ENCODE peak calls at places on chromosomes 4 and X, in four cellular contexts. One of them, this sample, is unnamed.

GRCh38 chr4:88765729-88766128 is 68.1 kb upstream of the NAP1L5 start:
- DNase-seq in activated CD8-positive, alpha-beta memory T cell treated with anti-CD3 and anti-CD28 coated beads for 48 hours: no peak
- DNase-seq in cardiac muscle cell: peak; percentile 79
- DNase-seq in stimulated activated naive CD8-positive, alpha-beta T cell treated with anti-CD3 and anti-CD28 coated beads, Interleukin-15, amount 100 ng/mL, for 72 hours: no peak
- DNase-seq in this sample: no peak

GRCh38 chrX:47380268-47380667 is 9.9 kb downstream of the ZNF157 start:
- DNase-seq in activated CD8-positive, alpha-beta memory T cell treated with anti-CD3 and anti-CD28 coated beads for 48 hours: peak; percentile 8
- DNase-seq in stimulated activated naive CD8-positive, alpha-beta T cell treated with anti-CD3 and anti-CD28 coated beads, Interleukin-15, amount 100 ng/mL, for 72 hours: peak; percentile 38
- DNase-seq in cardiac muscle cell: no peak
- DNase-seq in this sample: no peak

GRCh38 chrX:21798677-21799219 is 40.7 kb upstream of the MBTPS2 start:
- DNase-seq in activated CD8-positive, alpha-beta memory T cell treated with anti-CD3 and anti-CD28 coated beads for 48 hours: no peak
- DNase-seq in stimulated activated naive CD8-positive, alpha-beta T cell treated with anti-CD3 and anti-CD28 coated beads, Interleukin-15, amount 100 ng/mL, for 72 hours: no peak
- DNase-seq in cardiac muscle cell: peak; percentile 9
- DNase-seq in this sample: peak; percentile 1

GRCh38 chrX:139826065-139827044 is 106.5 kb downstream of the ATP11C start:
- DNase-seq in cardiac muscle cell: peak; percentile 44
- DNase-seq in activated CD8-positive, alpha-beta memory T cell treated with anti-CD3 and anti-CD28 coated beads for 48 hours: no peak
- DNase-seq in stimulated activated naive CD8-positive, alpha-beta T cell treated with anti-CD3 and anti-CD28 coated beads, Interleukin-15, amount 100 ng/mL, for 72 hours: no peak
- DNase-seq in this sample: peak; percentile 15

GRCh38 chr4:26749867-26750266 is 110.8 kb upstream of the STIM2 start:
- DNase-seq in cardiac muscle cell: no peak
- DNase-seq in stimulated activated naive CD8-positive, alpha-beta T cell treated with anti-CD3 and anti-CD28 coated beads, Interleukin-15, amount 100 ng/mL, for 72 hours: no peak
- DNase-seq in activated CD8-positive, alpha-beta memory T cell treated with anti-CD3 and anti-CD28 coated beads for 48 hours: no peak
- DNase-seq in this sample: no peak

GRCh38 chrX:106564986-106565385 is 46.8 kb upstream of the RADX start:
- DNase-seq in stimulated activated naive CD8-positive, alpha-beta T cell treated with anti-CD3 and anti-CD28 coated beads, Interleukin-15, amount 100 ng/mL, for 72 hours: no peak
- DNase-seq in activated CD8-positive, alpha-beta memory T cell treated with anti-CD3 and anti-CD28 coated beads for 48 hours: no peak
- DNase-seq in cardiac muscle cell: no peak
- DNase-seq in this sample: no peak

GRCh38 chr4:40662962-40663604 is 33.4 kb upstream of the RBM47 start:
- DNase-seq in stimulated activated naive CD8-positive, alpha-beta T cell treated with anti-CD3 and anti-CD28 coated beads, Interleukin-15, amount 100 ng/mL, for 72 hours: no peak
- DNase-seq in cardiac muscle cell: peak; percentile 41
- DNase-seq in activated CD8-positive, alpha-beta memory T cell treated with anti-CD3 and anti-CD28 coated beads for 48 hours: peak; percentile 5
- DNase-seq in this sample: no peak

GRCh38 chr4:154018659-154019058 is 229.8 kb upstream of the SFRP2 start:
- DNase-seq in cardiac muscle cell: no peak
- DNase-seq in activated CD8-positive, alpha-beta memory T cell treated with anti-CD3 and anti-CD28 coated beads for 48 hours: no peak
- DNase-seq in stimulated activated naive CD8-positive, alpha-beta T cell treated with anti-CD3 and anti-CD28 coated beads, Interleukin-15, amount 100 ng/mL, for 72 hours: peak; percentile 24
- DNase-seq in this sample: no peak

GRCh38 chrX:97691901-97692455 is 808.3 kb downstream of the RPA4 start:
- DNase-seq in stimulated activated naive CD8-positive, alpha-beta T cell treated with anti-CD3 and anti-CD28 coated beads, Interleukin-15, amount 100 ng/mL, for 72 hours: no peak
- DNase-seq in activated CD8-positive, alpha-beta memory T cell treated with anti-CD3 and anti-CD28 coated beads for 48 hours: no peak
- DNase-seq in cardiac muscle cell: no peak
- DNase-seq in this sample: no peak

GRCh38 chrX:134538316-134538715 is 78.4 kb downstream of the HPRT1 start:
- DNase-seq in stimulated activated naive CD8-positive, alpha-beta T cell treated with anti-CD3 and anti-CD28 coated beads, Interleukin-15, amount 100 ng/mL, for 72 hours: no peak
- DNase-seq in activated CD8-positive, alpha-beta memory T cell treated with anti-CD3 and anti-CD28 coated beads for 48 hours: no peak
- DNase-seq in cardiac muscle cell: no peak
- DNase-seq in this sample: no peak

GRCh38 chr4:119209077-119209476 is 3.4 kb upstream of the USP53 start:
- DNase-seq in stimulated activated naive CD8-positive, alpha-beta T cell treated with anti-CD3 and anti-CD28 coated beads, Interleukin-15, amount 100 ng/mL, for 72 hours: peak; percentile 23
- DNase-seq in cardiac muscle cell: peak; percentile 86
- DNase-seq in activated CD8-positive, alpha-beta memory T cell treated with anti-CD3 and anti-CD28 coated beads for 48 hours: no peak
- DNase-seq in this sample: peak; percentile 69

GRCh38 chrX:4710618-4711433 is 997.4 kb upstream of the PRKX start:
- DNase-seq in activated CD8-positive, alpha-beta memory T cell treated with anti-CD3 and anti-CD28 coated beads for 48 hours: no peak
- DNase-seq in stimulated activated naive CD8-positive, alpha-beta T cell treated with anti-CD3 and anti-CD28 coated beads, Interleukin-15, amount 100 ng/mL, for 72 hours: no peak
- DNase-seq in cardiac muscle cell: no peak
- DNase-seq in this sample: peak; percentile 80

GRCh38 chr4:11021348-11021747 is 336.8 kb upstream of the CLNK start:
- DNase-seq in cardiac muscle cell: no peak
- DNase-seq in stimulated activated naive CD8-positive, alpha-beta T cell treated with anti-CD3 and anti-CD28 coated beads, Interleukin-15, amount 100 ng/mL, for 72 hours: no peak
- DNase-seq in activated CD8-positive, alpha-beta memory T cell treated with anti-CD3 and anti-CD28 coated beads for 48 hours: no peak
- DNase-seq in this sample: no peak

GRCh38 chr4:130336585-130337217 is 1240.7 kb downstream of the C4orf33 start:
- DNase-seq in cardiac muscle cell: peak; percentile 64
- DNase-seq in activated CD8-positive, alpha-beta memory T cell treated with anti-CD3 and anti-CD28 coated beads for 48 hours: no peak
- DNase-seq in stimulated activated naive CD8-positive, alpha-beta T cell treated with anti-CD3 and anti-CD28 coated beads, Interleukin-15, amount 100 ng/mL, for 72 hours: no peak
- DNase-seq in this sample: no peak

GRCh38 chrX:69305333-69306062 is 140.2 kb upstream of the PJA1 start:
- DNase-seq in cardiac muscle cell: no peak
- DNase-seq in stimulated activated naive CD8-positive, alpha-beta T cell treated with anti-CD3 and anti-CD28 coated beads, Interleukin-15, amount 100 ng/mL, for 72 hours: no peak
- DNase-seq in activated CD8-positive, alpha-beta memory T cell treated with anti-CD3 and anti-CD28 coated beads for 48 hours: no peak
- DNase-seq in this sample: no peak

GRCh38 chr4:173288296-173288695 is 45.9 kb downstream of the HMGB2 start:
- DNase-seq in cardiac muscle cell: peak; percentile 84
- DNase-seq in stimulated activated naive CD8-positive, alpha-beta T cell treated with anti-CD3 and anti-CD28 coated beads, Interleukin-15, amount 100 ng/mL, for 72 hours: peak; percentile 56
- DNase-seq in activated CD8-positive, alpha-beta memory T cell treated with anti-CD3 and anti-CD28 coated beads for 48 hours: peak; percentile 58
- DNase-seq in this sample: no peak

GRCh38 chr4:43471950-43472349 is 579.4 kb downstream of the GRXCR1 start:
- DNase-seq in activated CD8-positive, alpha-beta memory T cell treated with anti-CD3 and anti-CD28 coated beads for 48 hours: no peak
- DNase-seq in cardiac muscle cell: no peak
- DNase-seq in stimulated activated naive CD8-positive, alpha-beta T cell treated with anti-CD3 and anti-CD28 coated beads, Interleukin-15, amount 100 ng/mL, for 72 hours: no peak
- DNase-seq in this sample: no peak

GRCh38 chr4:73836373-73837269 is at the start of gene CXCL6:
- DNase-seq in activated CD8-positive, alpha-beta memory T cell treated with anti-CD3 and anti-CD28 coated beads for 48 hours: no peak
- DNase-seq in stimulated activated naive CD8-positive, alpha-beta T cell treated with anti-CD3 and anti-CD28 coated beads, Interleukin-15, amount 100 ng/mL, for 72 hours: no peak
- DNase-seq in cardiac muscle cell: peak; percentile 73
- DNase-seq in this sample: no peak

GRCh38 chr4:54238389-54238788 is 9.3 kb downstream of the PDGFRA start:
- DNase-seq in cardiac muscle cell: no peak
- DNase-seq in stimulated activated naive CD8-positive, alpha-beta T cell treated with anti-CD3 and anti-CD28 coated beads, Interleukin-15, amount 100 ng/mL, for 72 hours: no peak
- DNase-seq in activated CD8-positive, alpha-beta memory T cell treated with anti-CD3 and anti-CD28 coated beads for 48 hours: no peak
- DNase-seq in this sample: no peak

GRCh38 chrX:128142745-128143144 is 90.5 kb upstream of the ACTRT1 start:
- DNase-seq in cardiac muscle cell: no peak
- DNase-seq in activated CD8-positive, alpha-beta memory T cell treated with anti-CD3 and anti-CD28 coated beads for 48 hours: no peak
- DNase-seq in stimulated activated naive CD8-positive, alpha-beta T cell treated with anti-CD3 and anti-CD28 coated beads, Interleukin-15, amount 100 ng/mL, for 72 hours: no peak
- DNase-seq in this sample: no peak

GRCh38 chr4:113452868-113453620 is 308.5 kb downstream of the CAMK2D start:
- DNase-seq in cardiac muscle cell: peak; percentile 93
- DNase-seq in stimulated activated naive CD8-positive, alpha-beta T cell treated with anti-CD3 and anti-CD28 coated beads, Interleukin-15, amount 100 ng/mL, for 72 hours: no peak
- DNase-seq in activated CD8-positive, alpha-beta memory T cell treated with anti-CD3 and anti-CD28 coated beads for 48 hours: no peak
- DNase-seq in this sample: no peak

GRCh38 chrX:3362956-3363355 is 16.5 kb upstream of the MXRA5 start:
- DNase-seq in activated CD8-positive, alpha-beta memory T cell treated with anti-CD3 and anti-CD28 coated beads for 48 hours: no peak
- DNase-seq in cardiac muscle cell: no peak
- DNase-seq in stimulated activated naive CD8-positive, alpha-beta T cell treated with anti-CD3 and anti-CD28 coated beads, Interleukin-15, amount 100 ng/mL, for 72 hours: no peak
- DNase-seq in this sample: peak; percentile 54

GRCh38 chr4:177483271-177483670 is 41.0 kb upstream of the AGA start:
- DNase-seq in stimulated activated naive CD8-positive, alpha-beta T cell treated with anti-CD3 and anti-CD28 coated beads, Interleukin-15, amount 100 ng/mL, for 72 hours: no peak
- DNase-seq in cardiac muscle cell: peak; percentile 39
- DNase-seq in activated CD8-positive, alpha-beta memory T cell treated with anti-CD3 and anti-CD28 coated beads for 48 hours: no peak
- DNase-seq in this sample: no peak

GRCh38 chr4:89212666-89213381 is 94.8 kb downstream of the GPRIN3 start:
- DNase-seq in stimulated activated naive CD8-positive, alpha-beta T cell treated with anti-CD3 and anti-CD28 coated beads, Interleukin-15, amount 100 ng/mL, for 72 hours: no peak
- DNase-seq in activated CD8-positive, alpha-beta memory T cell treated with anti-CD3 and anti-CD28 coated beads for 48 hours: no peak
- DNase-seq in cardiac muscle cell: peak; percentile 7
- DNase-seq in this sample: no peak

GRCh38 chr4:47068986-47069385 is 37.6 kb downstream of the GABRB1 start:
- DNase-seq in activated CD8-positive, alpha-beta memory T cell treated with anti-CD3 and anti-CD28 coated beads for 48 hours: no peak
- DNase-seq in cardiac muscle cell: peak; percentile 23
- DNase-seq in stimulated activated naive CD8-positive, alpha-beta T cell treated with anti-CD3 and anti-CD28 coated beads, Interleukin-15, amount 100 ng/mL, for 72 hours: no peak
- DNase-seq in this sample: no peak

GRCh38 chr4:91373546-91373945 is 930.2 kb upstream of the GRID2 start:
- DNase-seq in stimulated activated naive CD8-positive, alpha-beta T cell treated with anti-CD3 and anti-CD28 coated beads, Interleukin-15, amount 100 ng/mL, for 72 hours: no peak
- DNase-seq in activated CD8-positive, alpha-beta memory T cell treated with anti-CD3 and anti-CD28 coated beads for 48 hours: no peak
- DNase-seq in cardiac muscle cell: no peak
- DNase-seq in this sample: no peak

GRCh38 chr4:163113921-163114703 is 52.6 kb downstream of the NAF1 start:
- DNase-seq in cardiac muscle cell: peak; percentile 48
- DNase-seq in activated CD8-positive, alpha-beta memory T cell treated with anti-CD3 and anti-CD28 coated beads for 48 hours: no peak
- DNase-seq in stimulated activated naive CD8-positive, alpha-beta T cell treated with anti-CD3 and anti-CD28 coated beads, Interleukin-15, amount 100 ng/mL, for 72 hours: no peak
- DNase-seq in this sample: peak; percentile 17

GRCh38 chr4:13980317-13980716 is 352.8 kb upstream of the BOD1L1 start:
- DNase-seq in cardiac muscle cell: peak; percentile 80
- DNase-seq in stimulated activated naive CD8-positive, alpha-beta T cell treated with anti-CD3 and anti-CD28 coated beads, Interleukin-15, amount 100 ng/mL, for 72 hours: no peak
- DNase-seq in activated CD8-positive, alpha-beta memory T cell treated with anti-CD3 and anti-CD28 coated beads for 48 hours: no peak
- DNase-seq in this sample: no peak

GRCh38 chr4:149160370-149160769 is 655.3 kb downstream of the IQCM start:
- DNase-seq in activated CD8-positive, alpha-beta memory T cell treated with anti-CD3 and anti-CD28 coated beads for 48 hours: no peak
- DNase-seq in stimulated activated naive CD8-positive, alpha-beta T cell treated with anti-CD3 and anti-CD28 coated beads, Interleukin-15, amount 100 ng/mL, for 72 hours: no peak
- DNase-seq in cardiac muscle cell: no peak
- DNase-seq in this sample: no peak

GRCh38 chr4:6114181-6114580 is 86.2 kb downstream of the JAKMIP1 start:
- DNase-seq in stimulated activated naive CD8-positive, alpha-beta T cell treated with anti-CD3 and anti-CD28 coated beads, Interleukin-15, amount 100 ng/mL, for 72 hours: no peak
- DNase-seq in activated CD8-positive, alpha-beta memory T cell treated with anti-CD3 and anti-CD28 coated beads for 48 hours: no peak
- DNase-seq in cardiac muscle cell: no peak
- DNase-seq in this sample: no peak

GRCh38 chr4:175729665-175730064 is 82.4 kb downstream of the GPM6A start:
- DNase-seq in cardiac muscle cell: no peak
- DNase-seq in activated CD8-positive, alpha-beta memory T cell treated with anti-CD3 and anti-CD28 coated beads for 48 hours: no peak
- DNase-seq in stimulated activated naive CD8-positive, alpha-beta T cell treated with anti-CD3 and anti-CD28 coated beads, Interleukin-15, amount 100 ng/mL, for 72 hours: no peak
- DNase-seq in this sample: no peak

GRCh38 chr4:81314196-81314896 is 99.3 kb upstream of the PRKG2 start:
- DNase-seq in activated CD8-positive, alpha-beta memory T cell treated with anti-CD3 and anti-CD28 coated beads for 48 hours: no peak
- DNase-seq in cardiac muscle cell: peak; percentile 91
- DNase-seq in stimulated activated naive CD8-positive, alpha-beta T cell treated with anti-CD3 and anti-CD28 coated beads, Interleukin-15, amount 100 ng/mL, for 72 hours: no peak
- DNase-seq in this sample: no peak

GRCh38 chrX:18228069-18228468 is 7.4 kb upstream of the BEND2 start:
- DNase-seq in activated CD8-positive, alpha-beta memory T cell treated with anti-CD3 and anti-CD28 coated beads for 48 hours: no peak
- DNase-seq in cardiac muscle cell: no peak
- DNase-seq in stimulated activated naive CD8-positive, alpha-beta T cell treated with anti-CD3 and anti-CD28 coated beads, Interleukin-15, amount 100 ng/mL, for 72 hours: no peak
- DNase-seq in this sample: no peak

GRCh38 chr4:60201052-60201673 is 999.0 kb upstream of the ADGRL3 start:
- DNase-seq in cardiac muscle cell: peak; percentile 66
- DNase-seq in stimulated activated naive CD8-positive, alpha-beta T cell treated with anti-CD3 and anti-CD28 coated beads, Interleukin-15, amount 100 ng/mL, for 72 hours: peak; percentile 19
- DNase-seq in activated CD8-positive, alpha-beta memory T cell treated with anti-CD3 and anti-CD28 coated beads for 48 hours: peak; percentile 27
- DNase-seq in this sample: no peak

GRCh38 chr4:173506780-173507211 is 23.2 kb downstream of the HAND2 start:
- DNase-seq in cardiac muscle cell: no peak
- DNase-seq in activated CD8-positive, alpha-beta memory T cell treated with anti-CD3 and anti-CD28 coated beads for 48 hours: no peak
- DNase-seq in stimulated activated naive CD8-positive, alpha-beta T cell treated with anti-CD3 and anti-CD28 coated beads, Interleukin-15, amount 100 ng/mL, for 72 hours: no peak
- DNase-seq in this sample: no peak

GRCh38 chr4:651884-652642 is 22.0 kb downstream of the ATP5ME start:
- DNase-seq in stimulated activated naive CD8-positive, alpha-beta T cell treated with anti-CD3 and anti-CD28 coated beads, Interleukin-15, amount 100 ng/mL, for 72 hours: no peak
- DNase-seq in activated CD8-positive, alpha-beta memory T cell treated with anti-CD3 and anti-CD28 coated beads for 48 hours: no peak
- DNase-seq in cardiac muscle cell: no peak
- DNase-seq in this sample: no peak

GRCh38 chr4:128424524-128425195 is 137.0 kb upstream of the PGRMC2 start:
- DNase-seq in stimulated activated naive CD8-positive, alpha-beta T cell treated with anti-CD3 and anti-CD28 coated beads, Interleukin-15, amount 100 ng/mL, for 72 hours: no peak
- DNase-seq in activated CD8-positive, alpha-beta memory T cell treated with anti-CD3 and anti-CD28 coated beads for 48 hours: no peak
- DNase-seq in cardiac muscle cell: peak; percentile 86
- DNase-seq in this sample: peak; percentile 33

GRCh38 chrX:153481043-153481442 is 10.7 kb upstream of the HAUS7 start:
- DNase-seq in cardiac muscle cell: no peak
- DNase-seq in activated CD8-positive, alpha-beta memory T cell treated with anti-CD3 and anti-CD28 coated beads for 48 hours: no peak
- DNase-seq in stimulated activated naive CD8-positive, alpha-beta T cell treated with anti-CD3 and anti-CD28 coated beads, Interleukin-15, amount 100 ng/mL, for 72 hours: no peak
- DNase-seq in this sample: no peak

GRCh38 chrX:56788717-56789122 is 59.7 kb downstream of the NBDY start:
- DNase-seq in cardiac muscle cell: peak; percentile 52
- DNase-seq in activated CD8-positive, alpha-beta memory T cell treated with anti-CD3 and anti-CD28 coated beads for 48 hours: no peak
- DNase-seq in stimulated activated naive CD8-positive, alpha-beta T cell treated with anti-CD3 and anti-CD28 coated beads, Interleukin-15, amount 100 ng/mL, for 72 hours: no peak
- DNase-seq in this sample: no peak